ENCODE peak calls at places on chromosomes 1 and 21, in six cellular contexts. W, S, O, Y, U and N are unnamed samples.

GRCh38 chr1:163472267-163472666 is 150.5 kb downstream of the NUF2 start:
- DNase-seq in O (no peak), Y (no peak), S (no peak), U (no peak), W (no peak), N (no peak)

GRCh38 chr1:217896490-217896889 is 265.3 kb downstream of the SPATA17 start:
- DNase-seq in W (no peak), O (no peak), Y (no peak), U (no peak), S (no peak), N (no peak)

GRCh38 chr1:216531308-216532239 is 108.3 kb upstream of the USH2A start:
- DNase-seq in Y (no peak), U (no peak), O (no peak), S (no peak), W (no peak), N (no peak)

GRCh38 chr1:39639333-39640130 is at the start of gene HEYL:
- DNase-seq in O (peak), W (peak), S (peak), Y (peak), U (peak), N (no peak)

GRCh38 chr21:23887709-23888303 is 1719.5 kb downstream of the MRPL39 start:
- DNase-seq in U (no peak), Y (no peak), W (no peak), S (no peak), O (no peak), N (peak)

GRCh38 chr1:116572079-116572478 is 1.3 kb upstream of the CD58 start:
- DNase-seq in Y (no peak), O (no peak), S (no peak), U (no peak), W (no peak), N (no peak)

GRCh38 chr1:219472596-219472995 is 140.3 kb downstream of the ZC3H11B start:
- DNase-seq in S (no peak), O (no peak), U (no peak), Y (no peak), W (no peak), N (no peak)

GRCh38 chr1:3455630-3456448 is 1.4 kb downstream of the ARHGEF16 start:
- DNase-seq in U (peak), Y (no peak), O (no peak), W (no peak), S (no peak), N (no peak)

GRCh38 chr1:10431065-10431730 is 965 bp downstream of the CENPS start:
- DNase-seq in W (no peak), O (no peak), S (no peak), U (no peak), Y (no peak), N (no peak)